ENCODE peak calls at places on chromosomes 2 and 18, in ten cellular contexts. O is CD8-positive, alpha-beta T cell; J is left ventricle myocardium inferior; N is GM23248; K is CD8-positive, alpha-beta memory T cell; E is aorta; Z is psoas muscle; X is sigmoid colon; Q is esophagus squamous epithelium; V is fibroblast of lung. T is an unnamed sample.

GRCh38 chr2:216557413-216557812 is 58.8 kb downstream of the RPL37A start:
- DNase-seq in O (no peak), J (no peak), N (no peak), K (no peak), E (no peak), Z (no peak), X (no peak), Q (no peak), V (no peak), T (no peak)

GRCh38 chr2:216478151-216478550 is 20.5 kb upstream of the RPL37A start:
- DNase-seq in O (no peak), J (no peak), N (peak; percentile 90), K (no peak), E (no peak), Z (no peak), X (no peak), Q (no peak), V (peak; percentile 43), T (no peak)

GRCh38 chr18:61887838-61888237 is 5.0 kb downstream of the RNF152 start:
- DNase-seq in O (no peak), J (no peak), N (no peak), K (no peak), E (no peak), Z (no peak), X (no peak), Q (no peak), V (no peak), T (no peak)

GRCh38 chr2:218860950-218861381 is 1.4 kb downstream of the WNT6 start:
- DNase-seq in O (no peak), J (peak; percentile 67), N (no peak), K (no peak), E (peak; percentile 46), Z (peak; percentile 62), X (peak; percentile 87), Q (no peak), V (peak; percentile 23), T (peak; percentile 74)

GRCh38 chr2:232485757-232486557 is 1.7 kb downstream of the ECEL1 start:
- DNase-seq in O (no peak), J (peak; percentile 7), N (no peak), K (no peak), E (no peak), Z (peak; percentile 46), X (peak; percentile 30), Q (no peak), V (no peak), T (no peak)

GRCh38 chr2:137383391-137383790 is 580.9 kb upstream of the HNMT start:
- DNase-seq in O (no peak), J (no peak), N (no peak), K (no peak), E (no peak), Z (no peak), X (no peak), Q (no peak), V (no peak), T (peak; percentile 27)

GRCh38 chr18:31039426-31039825 is 3.1 kb downstream of the DSC3 start:
- DNase-seq in O (no peak), J (no peak), N (no peak), K (no peak), E (no peak), Z (no peak), X (no peak), Q (no peak), V (no peak), T (no peak)

GRCh38 chr2:74010087-74010541 is 25.4 kb downstream of the TET3 start:
- DNase-seq in O (no peak), J (no peak), N (no peak), K (no peak), E (no peak), Z (no peak), X (peak; percentile 59), Q (no peak), V (no peak), T (no peak)

GRCh38 chr2:46225730-46226129 is 71.5 kb upstream of the EPAS1 start:
- DNase-seq in O (no peak), J (no peak), N (no peak), K (no peak), E (no peak), Z (no peak), X (no peak), Q (no peak), V (no peak), T (no peak)

GRCh38 chr2:26216587-26216986 is 27.8 kb downstream of the HADHA start:
- DNase-seq in O (no peak), J (no peak), N (no peak), K (no peak), E (no peak), Z (no peak), X (no peak), Q (no peak), V (no peak), T (no peak)

GRCh38 chr2:20108655-20109396 is 57.4 kb upstream of the LAPTM4A start:
- DNase-seq in O (no peak), J (no peak), N (peak; percentile 63), K (no peak), E (no peak), Z (no peak), X (no peak), Q (no peak), V (peak; percentile 85), T (no peak)

GRCh38 chr18:26470011-26470637 is 78.2 kb downstream of the KCTD1 start:
- DNase-seq in O (no peak), J (no peak), N (no peak), K (no peak), E (no peak), Z (no peak), X (no peak), Q (no peak), V (peak; percentile 36), T (no peak)

GRCh38 chr18:22683196-22683676 is 249.9 kb upstream of the RBBP8 start:
- DNase-seq in O (no peak), J (peak; percentile 47), N (peak; percentile 68), K (no peak), E (peak; percentile 65), Z (no peak), X (peak; percentile 91), Q (no peak), V (peak; percentile 83), T (no peak)
- H3K4me3 ChIP-seq in O (no peak overlapping the region), J (peak overlapping the region; percentile 37), N (no peak overlapping the region), K (no peak overlapping the region), E (no peak overlapping the region), Z (no peak overlapping the region), X (no peak overlapping the region), Q (no peak overlapping the region), V (no peak overlapping the region), T (no peak overlapping the region)

GRCh38 chr2:235866373-235866772 is 301.8 kb downstream of the GBX2 start:
- DNase-seq in O (no peak), J (no peak), N (no peak), K (no peak), E (no peak), Z (no peak), X (no peak), Q (no peak), V (no peak), T (peak; percentile 1)

GRCh38 chr2:235863414-235863813 is 304.8 kb downstream of the GBX2 start:
- DNase-seq in O (no peak), J (no peak), N (no peak), K (no peak), E (no peak), Z (no peak), X (no peak), Q (no peak), V (no peak), T (no peak)

GRCh38 chr2:235864311-235864710 is 303.9 kb downstream of the GBX2 start:
- DNase-seq in O (no peak), J (no peak), N (no peak), K (no peak), E (no peak), Z (no peak), X (no peak), Q (no peak), V (no peak), T (no peak)

GRCh38 chr2:235868224-235868623 is 300.0 kb downstream of the GBX2 start:
- DNase-seq in O (no peak), J (no peak), N (no peak), K (no peak), E (no peak), Z (no peak), X (no peak), Q (no peak), V (peak; percentile 36), T (no peak)

DNA sequence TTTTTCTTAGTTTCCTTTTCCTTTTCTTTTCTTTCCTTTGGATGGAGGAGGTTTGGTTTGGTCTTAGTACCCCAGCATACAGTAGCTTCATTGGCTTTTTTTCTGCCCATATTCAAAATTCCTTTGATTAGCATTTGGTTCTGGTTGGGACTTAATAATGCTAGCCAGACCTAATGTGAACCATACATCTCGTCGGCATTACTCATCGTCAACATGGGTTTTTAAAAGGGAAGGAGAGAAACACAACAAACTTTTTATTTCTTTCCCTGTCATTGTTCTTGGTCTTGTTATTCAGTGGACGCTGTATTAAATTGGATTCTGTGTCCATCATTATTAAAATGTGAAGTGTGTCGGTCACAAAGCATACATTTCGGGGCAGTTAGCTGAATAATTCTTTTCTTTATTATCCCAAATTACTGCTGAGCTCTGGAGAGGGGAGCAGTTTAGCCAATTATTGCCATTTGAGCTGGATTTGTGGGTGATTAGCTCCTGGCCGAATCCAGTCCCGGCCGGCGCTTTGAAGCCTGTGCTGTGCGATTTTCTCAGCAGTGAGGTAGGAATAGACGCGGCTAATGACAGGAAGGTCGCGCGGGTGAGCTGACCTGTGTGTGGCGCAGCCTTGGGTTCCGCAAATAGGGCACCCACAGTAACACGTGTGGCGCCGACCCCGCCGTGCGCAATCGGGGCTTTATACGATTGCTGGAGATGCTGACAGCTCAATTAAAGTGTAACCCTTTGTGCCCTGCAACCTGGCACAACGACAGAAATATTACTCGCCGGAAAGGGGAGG is 303.2 kb downstream of the GBX2 start:
- DNase-seq in O (no peak), J (no peak), N (peak; percentile 40), K (no peak), E (no peak), Z (no peak), X (no peak), Q (no peak), V (no peak), T (no peak)
- H3K4me3 ChIP-seq in O (no peak overlapping the region), J (no peak overlapping the region), N (no peak overlapping the region), K (no peak overlapping the region), E (no peak overlapping the region), Z (no peak overlapping the region), X (no peak overlapping the region), Q (no peak overlapping the region), V (no peak overlapping the region), T (no peak overlapping the region)

GRCh38 chr2:24489465-24489864 is 1.6 kb upstream of the NCOA1 start:
- DNase-seq in O (no peak), J (no peak), N (no peak), K (no peak), E (no peak), Z (no peak), X (no peak), Q (no peak), V (no peak), T (no peak)
- H3K4me3 ChIP-seq in O (no peak overlapping the region), J (no peak overlapping the region), N (no peak overlapping the region), K (no peak overlapping the region), E (no peak overlapping the region), Z (no peak overlapping the region), X (no peak overlapping the region), Q (no peak overlapping the region), V (no peak overlapping the region), T (no peak overlapping the region)

DNA sequence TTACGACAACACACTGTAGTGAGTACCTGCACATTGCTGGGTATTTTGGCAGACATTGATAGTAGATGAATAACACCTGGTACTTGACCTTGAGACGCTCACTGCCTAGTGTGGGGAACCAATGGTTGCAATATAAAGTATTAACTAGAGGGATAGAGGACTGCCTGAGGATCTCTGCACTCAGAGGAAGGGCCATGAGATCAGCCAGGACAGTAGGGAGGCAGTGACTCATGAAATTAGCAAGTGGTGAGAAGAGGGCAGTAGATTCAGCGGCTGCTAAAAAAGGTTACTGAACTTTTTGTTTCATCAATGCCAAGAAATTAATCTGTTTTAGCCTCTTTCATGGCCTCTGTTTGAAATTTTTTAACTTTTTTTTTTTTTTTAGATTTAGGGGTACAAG is 250.8 kb upstream of the TCF4 start:
- DNase-seq in O (no peak), J (no peak), N (peak; percentile 82), K (no peak), E (no peak), Z (no peak), X (no peak), Q (no peak), V (peak; percentile 21), T (no peak)
- H3K4me3 ChIP-seq in O (no peak overlapping the region), J (no peak overlapping the region), N (peak overlapping the region; percentile 38), K (no peak overlapping the region), E (no peak overlapping the region), Z (no peak overlapping the region), X (no peak overlapping the region), Q (no peak overlapping the region), V (no peak overlapping the region), T (no peak overlapping the region)

T was measured in Jurkat, Clone E6-1.